ENCODE peak calls at places on chromosomes 13 and 19, in seven cellular contexts. P is adrenal gland, Q is NCI-H2227 treated with DMSO at 0.1 percent for 48 hours, I is AG09319, K is ecto neural progenitor cell, X is nucleus accumbens, W is T-helper 17 cell. V is an unnamed sample.

GRCh38 chr13:101785858-101786257 is 333.4 kb downstream of the ITGBL1 start:
- DNase-seq in W (no peak), K (peak; percentile 56), X (peak; percentile 21), Q (peak; percentile 6), P (no peak), I (peak; percentile 4), V (peak; percentile 36)

GRCh38 chr13:44412341-44412935 is 38.8 kb downstream of the SERP2 start:
- DNase-seq in X (no peak), P (no peak), K (no peak), I (no peak), Q (no peak), W (no peak), V (no peak)

GRCh38 chr19:28148554-28148953 is 1064.4 kb downstream of the UQCRFS1 start:
- DNase-seq in P (no peak), X (no peak), W (no peak), I (no peak), K (no peak), Q (no peak), V (peak; percentile 0)

GRCh38 chr19:3398114-3398899 is 31.9 kb downstream of the NFIC start:
- DNase-seq in K (no peak), Q (no peak), W (no peak), P (peak; percentile 93), X (peak; percentile 89), I (no peak), V (no peak)

GRCh38 chr19:4049432-4049831 is 17.3 kb downstream of the ZBTB7A start:
- DNase-seq in W (no peak), Q (no peak), P (no peak), I (no peak), K (no peak), X (no peak), V (no peak)

GRCh38 chr13:83716121-83716520 is 166.2 kb downstream of the SLITRK1 start:
- DNase-seq in K (no peak), Q (no peak), W (no peak), X (no peak), I (no peak), P (no peak), V (no peak)

GRCh38 chr13:48159436-48160225 is 64.7 kb upstream of the MED4 start:
- DNase-seq in I (no peak), Q (no peak), K (no peak), P (no peak), W (no peak), X (no peak), V (peak; percentile 55)

GRCh38 chr13:94656766-94657165 is 55.1 kb downstream of the GPR180 start:
- DNase-seq in Q (no peak), I (peak; percentile 88), P (no peak), W (no peak), X (no peak), K (no peak), V (no peak)

GRCh38 chr19:14091885-14092462 is 1.4 kb upstream of the SAMD1 start:
- DNase-seq in Q (no peak), W (no peak), P (no peak), K (no peak), X (no peak), I (no peak), V (peak; percentile 77)